ENCODE peak calls at places on chromosomes 4 and X, in seven cellular contexts. V is dorsolateral prefrontal cortex, Z is uterus, I is OCI-LY7, Y is left ventricle myocardium inferior, T is heart right ventricle, P is tibial nerve. X is an unnamed sample.

GRCh38 chrX:82961129-82961528 is 547.0 kb upstream of the POU3F4 start:
- DNase-seq in I (peak; percentile 0), V (no peak), Z (no peak), T (no peak), Y (no peak), P (no peak), X (no peak)

GRCh38 chr4:138898282-138898681 is 117.3 kb upstream of the NOCT start:
- DNase-seq in P (no peak), I (no peak), V (no peak), Z (no peak), T (no peak), Y (no peak), X (no peak)

GRCh38 chrX:20237864-20238263 is 28.8 kb downstream of the RPS6KA3 start:
- DNase-seq in T (no peak), P (no peak), Y (no peak), Z (no peak), V (no peak), I (no peak), X (peak; percentile 11)

GRCh38 chr4:169267070-169267469 is 3.7 kb downstream of the SH3RF1 start:
- DNase-seq in Y (no peak), P (no peak), T (no peak), I (no peak), Z (no peak), V (no peak), X (no peak)

GRCh38 chr4:24473309-24473721 is 111.0 kb downstream of the DHX15 start:
- DNase-seq in Z (peak; percentile 23), Y (peak; percentile 23), V (peak; percentile 65), P (no peak), I (peak; percentile 13), T (peak; percentile 18), X (peak; percentile 11)

GRCh38 chr4:10008208-10009005 is 12.9 kb downstream of the SLC2A9 start:
- DNase-seq in Y (no peak), V (no peak), I (no peak), P (no peak), Z (no peak), T (no peak), X (peak; percentile 61)

GRCh38 chr4:70842761-70843435 is 3.2 kb upstream of the GRSF1 start:
- DNase-seq in Z (no peak), Y (no peak), T (no peak), I (peak; percentile 50), V (no peak), P (no peak), X (no peak)

GRCh38 chr4:2451821-2452785 is 16.8 kb upstream of the RNF4 start:
- DNase-seq in I (no peak), Z (no peak), Y (no peak), P (no peak), T (no peak), V (no peak), X (no peak)

GRCh38 chr4:185165605-185166063 is 22.6 kb downstream of the SLC25A4 start:
- DNase-seq in I (no peak), Y (no peak), V (no peak), P (no peak), Z (no peak), T (no peak), X (peak; percentile 51)

GRCh38 chrX:134685662-134686061 is 27.4 kb upstream of the PLAC1 start:
- DNase-seq in T (no peak), I (no peak), V (no peak), Z (no peak), Y (no peak), P (no peak), X (no peak)

GRCh38 chrX:45351478-45351877 is 150.8 kb upstream of the DIPK2B start:
- DNase-seq in V (no peak), Y (no peak), I (no peak), T (no peak), P (no peak), Z (no peak), X (peak; percentile 26)

GRCh38 chr4:6338951-6339817 is 69.5 kb downstream of the WFS1 start:
- DNase-seq in P (no peak), Y (no peak), T (no peak), I (no peak), Z (no peak), V (no peak), X (no peak)

GRCh38 chr4:52925531-52925968 is 63.4 kb downstream of the RASL11B start:
- DNase-seq in P (no peak), T (no peak), Y (no peak), Z (no peak), V (no peak), I (no peak), X (no peak)

GRCh38 chr4:71009796-71010588 is 16.5 kb downstream of the DCK start:
- DNase-seq in Z (no peak), T (no peak), Y (no peak), I (peak; percentile 66), V (no peak), P (no peak), X (peak; percentile 41)

GRCh38 chrX:41381685-41382084 is 47.7 kb downstream of the DDX3X start:
- DNase-seq in Z (peak; percentile 38), P (no peak), Y (peak; percentile 20), T (no peak), V (no peak), I (no peak), X (peak; percentile 83)

GRCh38 chr4:150224896-150225591 is 146.8 kb downstream of the DCLK2 start:
- DNase-seq in V (no peak), Z (no peak), T (no peak), P (no peak), I (no peak), Y (no peak), X (peak; percentile 34)

GRCh38 chrX:136250191-136251041 is 784 bp downstream of the MAP7D3 start:
- DNase-seq in Y (no peak), P (no peak), I (peak; percentile 31), T (no peak), V (no peak), Z (no peak), X (no peak)

GRCh38 chr4:52861171-52861873 is 795 bp upstream of the RASL11B start:
- DNase-seq in P (no peak), V (no peak), Z (no peak), Y (no peak), I (no peak), T (no peak), X (no peak)

GRCh38 chrX:64394874-64395567 is at the start of gene MTMR8:
- DNase-seq in I (peak; percentile 85), V (peak; percentile 78), Y (peak; percentile 51), P (peak; percentile 61), Z (peak; percentile 61), T (peak; percentile 59), X (peak; percentile 62)

GRCh38 chrX:112834016-112834855 is 6.4 kb downstream of the AMOT start:
- DNase-seq in Z (no peak), P (no peak), Y (no peak), T (no peak), I (no peak), V (no peak), X (no peak)

GRCh38 chr4:47287735-47288134 is 175.8 kb downstream of the COMMD8 start:
- DNase-seq in T (no peak), Z (no peak), P (no peak), V (no peak), Y (no peak), I (no peak), X (peak; percentile 23)

GRCh38 chrX:15311119-15311518 is 4.3 kb downstream of the ASB11 start:
- DNase-seq in Y (no peak), P (no peak), I (no peak), T (no peak), V (no peak), Z (no peak), X (no peak)

GRCh38 chr4:182447938-182448280 is 204.7 kb downstream of the TENM3 start:
- DNase-seq in I (no peak), T (no peak), Z (no peak), P (no peak), V (no peak), Y (no peak), X (no peak)

GRCh38 chr4:83606435-83606834 is 70.5 kb downstream of the GPAT3 start:
- DNase-seq in V (no peak), Z (no peak), I (no peak), P (no peak), Y (no peak), T (no peak), X (no peak)
- TF ChIP-seq CTCF in V (no peak), Z (no peak), I (no peak), P (no peak), Y (no peak), T (no peak), X (no peak)

GRCh38 chrX:124211312-124211942 is 121.0 kb upstream of the TEX13D start:
- DNase-seq in Y (no peak), V (no peak), T (no peak), Z (no peak), I (peak; percentile 60), P (no peak), X (peak; percentile 44)
- H3K4me3 ChIP-seq in Y (no peak overlapping the region), V (no peak overlapping the region), T (no peak overlapping the region), Z (no peak overlapping the region), I (no peak overlapping the region), P (no peak overlapping the region), X (no peak overlapping the region)

GRCh38 chr4:122845066-122845465 is 18.4 kb downstream of the FGF2 start:
- DNase-seq in T (no peak), P (no peak), Y (no peak), Z (no peak), V (no peak), I (no peak), X (no peak)

GRCh38 chr4:122845760-122846159 is 19.1 kb downstream of the FGF2 start:
- DNase-seq in I (no peak), V (no peak), Z (no peak), Y (no peak), P (no peak), T (no peak), X (no peak)

GRCh38 chr4:122842984-122843531 is 16.4 kb downstream of the FGF2 start:
- DNase-seq in I (no peak), P (no peak), V (no peak), Y (no peak), T (no peak), Z (peak; percentile 61), X (no peak)

GRCh38 chr4:122838034-122838433 is 11.4 kb downstream of the FGF2 start:
- DNase-seq in V (no peak), Y (no peak), Z (no peak), I (no peak), T (no peak), P (no peak), X (no peak)

GRCh38 chr4:122842392-122842791 is 15.8 kb downstream of the FGF2 start:
- DNase-seq in I (no peak), Z (no peak), P (no peak), V (no peak), Y (no peak), T (no peak), X (no peak)
- H3K27ac ChIP-seq in I (no peak overlapping the region), Z (peak overlapping the region; percentile 71), P (no peak overlapping the region), V (no peak overlapping the region), Y (no peak overlapping the region), T (no peak overlapping the region), X (no peak overlapping the region)

DNA sequence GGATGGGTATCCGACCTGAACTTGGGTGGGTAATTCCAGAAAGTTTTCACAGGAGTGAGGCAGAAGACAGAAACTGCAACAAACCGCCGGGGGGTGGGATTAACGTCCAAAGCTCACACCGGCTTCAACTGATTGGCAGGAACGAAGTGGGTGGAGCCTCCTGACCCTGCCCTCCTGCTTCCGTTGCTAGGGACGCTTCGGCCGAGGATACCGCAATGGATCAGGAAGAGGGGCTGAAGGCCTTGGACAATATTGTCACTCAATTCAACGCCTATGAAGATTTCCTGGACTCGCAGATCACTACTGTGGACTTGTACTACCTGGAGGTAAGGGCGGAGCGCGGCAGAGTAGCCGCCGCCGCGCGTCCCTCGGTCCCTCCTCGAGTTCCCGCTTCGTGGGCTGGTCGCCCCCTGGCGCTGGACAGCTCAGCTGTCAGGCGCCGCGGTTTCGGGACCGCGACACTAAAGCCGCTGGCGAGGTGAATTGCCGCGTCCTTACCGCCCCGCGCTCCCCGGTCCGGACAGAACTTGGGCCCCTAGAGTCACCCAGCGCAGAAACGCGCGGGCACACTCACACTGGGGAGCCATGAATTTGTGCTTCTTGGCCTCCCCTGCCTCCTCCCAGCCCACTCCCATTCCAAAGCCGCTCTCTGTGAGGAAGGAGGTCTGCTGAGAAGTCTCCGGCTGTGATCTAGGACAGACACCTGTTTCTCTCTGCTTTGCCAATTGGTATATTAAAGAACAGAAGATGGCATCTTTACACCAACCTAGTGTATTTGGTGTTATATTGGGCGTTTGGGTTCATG is at the start of gene CFAP299:
- DNase-seq in I (peak; percentile 88), Y (peak; percentile 82), P (peak; percentile 49), V (peak; percentile 62), Z (peak; percentile 60), T (peak; percentile 74), X (peak; percentile 90)
- TF ChIP-seq CTCF in I (peak; percentile 61), Y (peak; percentile 63), P (peak; percentile 38), V (peak; percentile 63), Z (no peak), T (peak; percentile 46), X (peak; percentile 50)

X was measured in mammary epithelial cell.